ENCODE peak calls at places on chromosomes 7 and 10, in four cellular contexts. One of them, this sample, is unnamed.
A peak's percentile ranks its signal among the peaks of the same experiment; 100 is the strongest.

GRCh38 chr10:113126506-113127192 is 176.6 kb downstream of the TCF7L2 start:
- DNase-seq in IMR-90: peak; percentile 76
- DNase-seq in K562: peak; percentile 6
- DNase-seq in endothelial cell of umbilical vein: peak; percentile 76
- DNase-seq in this sample: no peak

GRCh38 chr7:156684661-156685060 is 44.1 kb downstream of the RNF32 start:
- DNase-seq in IMR-90: no peak
- DNase-seq in K562: no peak
- DNase-seq in endothelial cell of umbilical vein: no peak
- DNase-seq in this sample: no peak

GRCh38 chr10:810351-810846 is 120.9 kb upstream of the DIP2C start:
- DNase-seq in IMR-90: peak; percentile 49
- DNase-seq in K562: no peak
- DNase-seq in endothelial cell of umbilical vein: peak; percentile 23
- DNase-seq in this sample: no peak

GRCh38 chr10:4319870-4320367 is 506.1 kb upstream of the AKR1E2 start:
- DNase-seq in IMR-90: no peak
- DNase-seq in K562: no peak
- DNase-seq in endothelial cell of umbilical vein: no peak
- DNase-seq in this sample: no peak

GRCh38 chr7:4769753-4770152 is 5.7 kb upstream of the AP5Z1 start:
- DNase-seq in IMR-90: peak; percentile 11
- DNase-seq in K562: no peak
- DNase-seq in endothelial cell of umbilical vein: peak; percentile 60
- DNase-seq in this sample: no peak

GRCh38 chr10:70816220-70816894 is 609 bp downstream of the SGPL1 start:
- DNase-seq in IMR-90: peak; percentile 91
- DNase-seq in K562: no peak
- DNase-seq in endothelial cell of umbilical vein: peak; percentile 90
- DNase-seq in this sample: no peak

GRCh38 chr7:77180990-77181595 is 18.5 kb downstream of the FGL2 start:
- DNase-seq in IMR-90: no peak
- DNase-seq in K562: no peak
- DNase-seq in endothelial cell of umbilical vein: no peak
- DNase-seq in this sample: no peak

GRCh38 chr10:90614631-90615030 is 243.2 kb downstream of the HTR7 start:
- DNase-seq in IMR-90: no peak
- DNase-seq in K562: no peak
- DNase-seq in endothelial cell of umbilical vein: no peak
- DNase-seq in this sample: no peak

GRCh38 chr7:28748934-28749584 is 209.1 kb downstream of the TRIL start:
- DNase-seq in IMR-90: peak; percentile 71
- DNase-seq in K562: no peak
- DNase-seq in endothelial cell of umbilical vein: peak; percentile 71
- DNase-seq in this sample: no peak

GRCh38 chr7:1314021-1314907 is 81.6 kb downstream of the UNCX start:
- DNase-seq in IMR-90: no peak
- DNase-seq in K562: no peak
- DNase-seq in endothelial cell of umbilical vein: no peak
- DNase-seq in this sample: no peak

GRCh38 chr7:2306688-2307087 is 7.6 kb downstream of the SNX8 start:
- DNase-seq in IMR-90: no peak
- DNase-seq in K562: no peak
- DNase-seq in endothelial cell of umbilical vein: no peak
- DNase-seq in this sample: no peak

GRCh38 chr7:111892568-111892967 is 313.6 kb downstream of the DOCK4 start:
- DNase-seq in IMR-90: no peak
- DNase-seq in K562: no peak
- DNase-seq in endothelial cell of umbilical vein: no peak
- DNase-seq in this sample: no peak

GRCh38 chr7:64613653-64614052 is 50.8 kb upstream of the ZNF680 start:
- DNase-seq in IMR-90: no peak
- DNase-seq in K562: no peak
- DNase-seq in endothelial cell of umbilical vein: no peak
- DNase-seq in this sample: no peak

GRCh38 chr10:37754538-37755323 is 102.7 kb downstream of the ZNF248 start:
- DNase-seq in IMR-90: no peak
- DNase-seq in K562: peak; percentile 11
- DNase-seq in endothelial cell of umbilical vein: no peak
- DNase-seq in this sample: no peak

GRCh38 chr10:129952771-129953489 is 11.1 kb downstream of the EBF3 start:
- DNase-seq in IMR-90: peak; percentile 40
- DNase-seq in K562: no peak
- DNase-seq in endothelial cell of umbilical vein: no peak
- DNase-seq in this sample: no peak

GRCh38 chr7:70489808-70490207 is 642.1 kb upstream of the GALNT17 start:
- DNase-seq in IMR-90: no peak
- DNase-seq in K562: no peak
- DNase-seq in endothelial cell of umbilical vein: no peak
- DNase-seq in this sample: no peak

GRCh38 chr7:8765374-8765773 is 332.0 kb downstream of the NXPH1 start:
- DNase-seq in IMR-90: no peak
- DNase-seq in K562: no peak
- DNase-seq in endothelial cell of umbilical vein: no peak
- DNase-seq in this sample: no peak

GRCh38 chr10:26043469-26043868 is 109.4 kb downstream of the MYO3A start:
- DNase-seq in IMR-90: no peak
- DNase-seq in K562: no peak
- DNase-seq in endothelial cell of umbilical vein: no peak
- DNase-seq in this sample: no peak

GRCh38 chr10:122219340-122219739 is 51.8 kb upstream of the BTBD16 start:
- DNase-seq in IMR-90: no peak
- DNase-seq in K562: no peak
- DNase-seq in endothelial cell of umbilical vein: no peak
- DNase-seq in this sample: no peak

GRCh38 chr10:122220736-122221135 is 50.4 kb upstream of the BTBD16 start:
- DNase-seq in IMR-90: no peak
- DNase-seq in K562: no peak
- DNase-seq in endothelial cell of umbilical vein: no peak
- DNase-seq in this sample: no peak

GRCh38 chr10:122210481-122211265 is 60.4 kb upstream of the BTBD16 start:
- DNase-seq in IMR-90: no peak
- DNase-seq in K562: no peak
- DNase-seq in endothelial cell of umbilical vein: no peak
- DNase-seq in this sample: no peak

GRCh38 chr10:122213766-122214165 is 57.3 kb upstream of the BTBD16 start:
- DNase-seq in IMR-90: no peak
- DNase-seq in K562: no peak
- DNase-seq in endothelial cell of umbilical vein: no peak
- DNase-seq in this sample: no peak

DNA sequence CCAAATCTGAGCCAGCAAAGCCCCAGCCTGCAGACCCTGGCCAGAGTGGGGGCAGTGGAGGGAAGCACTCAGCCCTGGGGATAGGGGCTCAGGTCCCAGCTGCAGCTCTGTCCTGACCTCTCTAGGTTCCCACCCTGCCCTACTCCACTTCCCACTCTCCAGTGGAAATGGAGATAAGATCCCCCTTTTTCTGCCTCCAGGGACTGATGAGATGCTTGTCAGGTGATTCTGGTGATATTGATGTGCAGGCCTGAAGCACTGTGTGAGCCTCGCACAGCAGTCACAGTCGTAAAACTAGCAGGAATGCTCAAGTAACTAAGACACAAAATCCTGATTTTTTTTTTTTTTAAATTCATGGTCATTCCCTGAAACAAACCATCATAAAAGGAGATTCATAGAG is 55.0 kb upstream of the BTBD16 start:
- DNase-seq in IMR-90: no peak
- DNase-seq in K562: no peak
- DNase-seq in endothelial cell of umbilical vein: no peak
- DNase-seq in this sample: no peak
- TF ChIP-seq FOS in IMR-90: no peak
- TF ChIP-seq FOS in K562: no peak
- TF ChIP-seq FOS in endothelial cell of umbilical vein: no peak
- TF ChIP-seq FOS in this sample: no peak

DNA sequence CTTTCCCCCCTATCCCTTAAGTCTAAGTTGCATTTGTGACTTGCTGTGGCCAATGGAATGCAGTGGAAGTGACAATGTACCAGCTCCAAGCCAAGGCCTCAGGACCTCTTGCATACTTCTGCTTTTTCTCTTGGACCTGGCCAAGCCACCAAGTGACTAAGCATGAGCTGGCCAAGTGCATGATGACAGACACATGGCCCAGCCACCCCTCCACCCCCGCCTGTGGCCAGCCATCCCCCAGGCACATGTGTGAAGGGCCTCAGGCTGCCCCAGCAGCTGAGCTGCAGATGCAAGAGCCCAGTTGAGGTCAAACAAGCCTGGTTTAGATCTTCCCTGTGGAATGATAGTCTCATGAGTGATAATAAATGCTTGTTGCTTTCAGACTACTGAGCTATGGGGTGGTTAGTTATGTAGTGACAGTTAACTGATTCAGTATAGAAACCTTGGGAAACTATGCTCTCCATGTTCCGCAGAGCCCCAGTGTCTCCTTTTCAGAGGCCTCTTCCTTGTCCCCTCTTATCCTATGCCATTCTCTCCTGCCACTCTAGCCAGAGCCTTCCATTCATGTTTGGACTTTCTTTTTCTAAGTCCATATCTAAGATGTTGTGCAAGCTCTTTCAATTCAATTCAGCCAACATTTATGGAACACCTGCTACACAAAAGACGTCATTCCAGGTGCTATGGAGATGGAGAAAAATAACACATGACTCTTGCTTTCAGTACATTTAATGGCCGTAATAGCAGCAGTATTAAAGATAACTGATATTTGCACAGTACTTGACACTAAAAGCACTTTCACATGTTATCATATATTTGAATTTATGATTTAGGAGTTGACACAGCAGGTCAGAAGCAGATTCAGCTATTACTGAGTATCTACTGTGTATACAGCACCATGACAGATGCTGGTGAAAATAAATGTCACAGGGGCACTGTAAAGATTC is 55.5 kb upstream of the LOXL4 start:
- DNase-seq in IMR-90: peak; percentile 98
- DNase-seq in K562: peak; percentile 74
- DNase-seq in endothelial cell of umbilical vein: peak; percentile 54
- DNase-seq in this sample: no peak
- TF ChIP-seq FOS in IMR-90: peak; percentile 96
- TF ChIP-seq FOS in K562: peak; percentile 71
- TF ChIP-seq FOS in endothelial cell of umbilical vein: peak; percentile 62
- TF ChIP-seq FOS in this sample: no peak

GRCh38 chr7:104341545-104341944 is 13.1 kb downstream of the LHFPL3 start:
- DNase-seq in IMR-90: no peak
- DNase-seq in K562: peak; percentile 10
- DNase-seq in endothelial cell of umbilical vein: peak; percentile 3
- DNase-seq in this sample: no peak
- TF ChIP-seq FOS in IMR-90: no peak
- TF ChIP-seq FOS in K562: no peak
- TF ChIP-seq FOS in endothelial cell of umbilical vein: no peak
- TF ChIP-seq FOS in this sample: no peak

GRCh38 chr10:10973310-10973709 is 44.4 kb upstream of the CELF2 start:
- DNase-seq in IMR-90: no peak
- DNase-seq in K562: no peak
- DNase-seq in endothelial cell of umbilical vein: no peak
- DNase-seq in this sample: no peak

GRCh38 chr10:10976652-10977051 is 41.0 kb upstream of the CELF2 start:
- DNase-seq in IMR-90: no peak
- DNase-seq in K562: no peak
- DNase-seq in endothelial cell of umbilical vein: no peak
- DNase-seq in this sample: no peak

GRCh38 chr10:10977978-10978377 is 39.7 kb upstream of the CELF2 start:
- DNase-seq in IMR-90: peak; percentile 16
- DNase-seq in K562: no peak
- DNase-seq in endothelial cell of umbilical vein: no peak
- DNase-seq in this sample: no peak

GRCh38 chr10:10975647-10976046 is 42.0 kb upstream of the CELF2 start:
- DNase-seq in IMR-90: no peak
- DNase-seq in K562: no peak
- DNase-seq in endothelial cell of umbilical vein: no peak
- DNase-seq in this sample: no peak

GRCh38 chr10:10977231-10977956 is 40.3 kb upstream of the CELF2 start:
- DNase-seq in IMR-90: no peak
- DNase-seq in K562: no peak
- DNase-seq in endothelial cell of umbilical vein: no peak
- DNase-seq in this sample: no peak
- TF ChIP-seq FOS in IMR-90: no peak
- TF ChIP-seq FOS in K562: no peak
- TF ChIP-seq FOS in endothelial cell of umbilical vein: no peak
- TF ChIP-seq FOS in this sample: no peak

GRCh38 chr7:23369695-23370404 is 70.7 kb downstream of the MALSU1 start:
- DNase-seq in IMR-90: no peak
- DNase-seq in K562: no peak
- DNase-seq in endothelial cell of umbilical vein: no peak
- DNase-seq in this sample: no peak
- TF ChIP-seq FOS in IMR-90: no peak
- TF ChIP-seq FOS in K562: no peak
- TF ChIP-seq FOS in endothelial cell of umbilical vein: no peak
- TF ChIP-seq FOS in this sample: no peak

GRCh38 chr7:51000956-51001355 is 218.3 kb upstream of the GRB10 start:
- DNase-seq in IMR-90: no peak
- DNase-seq in K562: no peak
- DNase-seq in endothelial cell of umbilical vein: no peak
- DNase-seq in this sample: no peak
- TF ChIP-seq FOS in IMR-90: no peak
- TF ChIP-seq FOS in K562: no peak
- TF ChIP-seq FOS in endothelial cell of umbilical vein: no peak
- TF ChIP-seq FOS in this sample: no peak

GRCh38 chr10:124577651-124578050 is 116.0 kb downstream of the LHPP start:
- DNase-seq in IMR-90: no peak
- DNase-seq in K562: no peak
- DNase-seq in endothelial cell of umbilical vein: no peak
- DNase-seq in this sample: no peak
- TF ChIP-seq FOS in IMR-90: no peak
- TF ChIP-seq FOS in K562: no peak
- TF ChIP-seq FOS in endothelial cell of umbilical vein: no peak
- TF ChIP-seq FOS in this sample: no peak